ENCODE peak calls at places on chromosomes 13 and 19, in ten cellular contexts. G is HepG2, P is endodermal cell, S is body of pancreas, J is prostate gland, Q is aorta, U is thoracic aorta, X is neuronal stem cell, R is psoas muscle, Y is Caco-2. A is an unnamed sample. For H3K4me1, the result is how much of the 10 kb centered on the place peaks cover.

GRCh38 chr19:51103811-51104470 is 4.3 kb downstream of the CTU1 start:
- DNase-seq in G (no peak), P (no peak), S (no peak), J (no peak), Q (no peak), U (no peak), X (no peak), R (no peak), Y (no peak), A (no peak)

GRCh38 chr13:45303866-45304265 is 37.1 kb downstream of the TPT1 start:
- DNase-seq in G (no peak), P (peak), S (no peak), J (no peak), Q (no peak), U (no peak), X (no peak), R (no peak), Y (no peak), A (no peak)

GRCh38 chr13:64206430-64207225 is 2791.0 kb upstream of the PCDH20 start:
- DNase-seq in G (no peak), P (peak), S (no peak), J (no peak), Q (no peak), U (no peak), X (no peak), R (peak), Y (no peak), A (no peak)

GRCh38 chr19:41415154-41415571 is 12.0 kb downstream of the B3GNT8 start:
- DNase-seq in G (no peak), P (no peak), S (no peak), J (no peak), Q (no peak), U (no peak), X (no peak), R (peak), Y (no peak), A (no peak)

GRCh38 chr19:48303367-48303766 is 22.0 kb upstream of the EMP3 start:
- DNase-seq in G (no peak), P (no peak), S (no peak), J (no peak), Q (no peak), U (no peak), X (no peak), R (no peak), Y (no peak), A (no peak)

GRCh38 chr13:27783111-27783510 is 9.2 kb upstream of the GSX1 start:
- DNase-seq in G (peak), P (peak), S (peak), J (no peak), Q (no peak), U (no peak), X (no peak), R (no peak), Y (peak), A (no peak)

GRCh38 chr13:45809810-45810394 is 41.7 kb downstream of the SIAH3 start:
- DNase-seq in G (no peak), P (peak), S (no peak), J (no peak), Q (no peak), U (no peak), X (no peak), R (no peak), Y (no peak), A (no peak)

GRCh38 chr19:55644842-55645511 is 1.5 kb downstream of the ZNF581 start:
- DNase-seq in G (no peak), P (no peak), S (no peak), J (no peak), Q (no peak), U (no peak), X (no peak), R (no peak), Y (no peak), A (no peak)

GRCh38 chr13:76890036-76890435 is 3.8 kb upstream of the KCTD12 start:
- DNase-seq in G (no peak), P (no peak), S (no peak), J (no peak), Q (no peak), U (no peak), X (no peak), R (no peak), Y (no peak), A (no peak)

GRCh38 chr13:38871275-38871674 is 119.4 kb downstream of the STOML3 start:
- DNase-seq in G (peak), P (no peak), S (no peak), J (no peak), Q (no peak), U (no peak), X (no peak), R (no peak), Y (no peak), A (no peak)

GRCh38 chr13:23679214-23679613 is 109.0 kb downstream of the TNFRSF19 start:
- DNase-seq in G (no peak), P (no peak), S (no peak), J (no peak), Q (no peak), U (no peak), X (no peak), R (no peak), Y (no peak), A (no peak)

GRCh38 chr13:43730642-43731041 is 56.1 kb downstream of the ENOX1 start:
- DNase-seq in G (no peak), P (no peak), S (peak), J (no peak), Q (no peak), U (no peak), X (no peak), R (no peak), Y (no peak), A (no peak)

GRCh38 chr13:44249439-44249838 is 124.2 kb upstream of the SERP2 start:
- DNase-seq in G (no peak), P (no peak), S (peak), J (peak), Q (no peak), U (no peak), X (no peak), R (peak), Y (no peak), A (no peak)

GRCh38 chr13:59415498-59415897 is 748.2 kb downstream of the DIAPH3 start:
- DNase-seq in G (no peak), P (no peak), S (peak), J (no peak), Q (no peak), U (no peak), X (no peak), R (no peak), Y (no peak), A (no peak)

GRCh38 chr19:12937243-12938053 is 961 bp upstream of the CALR start:
- DNase-seq in G (peak), P (peak), S (no peak), J (no peak), Q (no peak), U (no peak), X (no peak), R (peak), Y (no peak), A (peak)

GRCh38 chr19:14182481-14182880 is 23.5 kb downstream of the ADGRL1 start:
- DNase-seq in G (no peak), P (no peak), S (no peak), J (no peak), Q (no peak), U (no peak), X (no peak), R (no peak), Y (no peak), A (no peak)

GRCh38 chr19:13103961-13104847 is 1.5 kb upstream of the LYL1 start:
- DNase-seq in G (no peak), P (peak), S (no peak), J (no peak), Q (peak), U (no peak), X (no peak), R (peak), Y (no peak), A (peak)

GRCh38 chr19:2888739-2889224 is 11.9 kb upstream of the ZNF57 start:
- DNase-seq in G (no peak), P (no peak), S (no peak), J (no peak), Q (peak), U (no peak), X (no peak), R (peak), Y (peak), A (no peak)

GRCh38 chr19:54573330-54573872 is at the start of gene LILRA2:
- DNase-seq in G (no peak), P (no peak), S (no peak), J (no peak), Q (no peak), U (no peak), X (no peak), R (no peak), Y (no peak), A (peak)

GRCh38 chr19:5480427-5480836 is 25.2 kb downstream of the ZNRF4 start:
- DNase-seq in G (peak), P (peak), S (peak), J (no peak), Q (no peak), U (no peak), X (no peak), R (peak), Y (peak), A (no peak)

GRCh38 chr19:39115105-39115847 is 10.3 kb upstream of the PAK4 start:
- DNase-seq in G (no peak), P (no peak), S (no peak), J (no peak), Q (no peak), U (no peak), X (no peak), R (no peak), Y (no peak), A (no peak)

GRCh38 chr19:21947775-21948174 is 63.0 kb downstream of the ZNF208 start:
- DNase-seq in G (no peak), P (no peak), S (no peak), J (no peak), Q (no peak), U (no peak), X (peak), R (no peak), Y (no peak), A (no peak)

GRCh38 chr13:81133066-81133465 is 792.1 kb upstream of the SPRY2 start:
- DNase-seq in G (no peak), P (no peak), S (no peak), J (no peak), Q (no peak), U (no peak), X (no peak), R (no peak), Y (no peak), A (no peak)

GRCh38 chr19:14088634-14089411 is 1.7 kb downstream of the SAMD1 start:
- DNase-seq in G (no peak), P (no peak), S (no peak), J (no peak), Q (no peak), U (no peak), X (no peak), R (no peak), Y (no peak), A (no peak)

GRCh38 chr19:36040495-36040894 is 7.8 kb upstream of the CLIP3 start:
- DNase-seq in G (no peak), P (no peak), S (no peak), J (no peak), Q (no peak), U (no peak), X (no peak), R (no peak), Y (no peak), A (no peak)

GRCh38 chr13:109776575-109776974 is 9.8 kb downstream of the IRS2 start:
- DNase-seq in G (no peak), P (no peak), S (no peak), J (no peak), Q (no peak), U (no peak), X (no peak), R (no peak), Y (no peak), A (no peak)

GRCh38 chr19:3543150-3544053 is 4.4 kb downstream of the TEKTIP1 start:
- DNase-seq in G (no peak), P (no peak), S (no peak), J (no peak), Q (peak), U (no peak), X (no peak), R (peak), Y (no peak), A (no peak)

GRCh38 chr13:20475927-20476691 is 49.5 kb downstream of the CRYL1 start:
- DNase-seq in G (no peak), P (peak), S (peak), J (peak), Q (no peak), U (no peak), X (no peak), R (no peak), Y (no peak), A (no peak)

GRCh38 chr19:19538077-19538764 is at the start of gene CILP2:
- DNase-seq in G (no peak), P (peak), S (peak), J (no peak), Q (peak), U (no peak), X (peak), R (peak), Y (peak), A (no peak)

GRCh38 chr13:30618186-30618937 is 642 bp downstream of the USPL1 start:
- DNase-seq in G (peak), P (no peak), S (no peak), J (peak), Q (no peak), U (no peak), X (peak), R (no peak), Y (no peak), A (no peak)
- H3K4me3 ChIP-seq in G (peak), P (peak), S (peak), J (peak), Q (peak), U (peak), X (peak), R (peak), Y (peak), A (peak)

GRCh38 chr19:18415177-18415867 is 3.9 kb upstream of the SSBP4 start:
- DNase-seq in G (no peak), P (no peak), S (no peak), J (no peak), Q (peak), U (no peak), X (no peak), R (peak), Y (no peak), A (peak)
- H3K4me1 ChIP-seq in G (half or more), P (under half), S (under half), J (under half), Q (under half), U (under half), X (under half), R (under half), Y (under half), A (under half)

DNA sequence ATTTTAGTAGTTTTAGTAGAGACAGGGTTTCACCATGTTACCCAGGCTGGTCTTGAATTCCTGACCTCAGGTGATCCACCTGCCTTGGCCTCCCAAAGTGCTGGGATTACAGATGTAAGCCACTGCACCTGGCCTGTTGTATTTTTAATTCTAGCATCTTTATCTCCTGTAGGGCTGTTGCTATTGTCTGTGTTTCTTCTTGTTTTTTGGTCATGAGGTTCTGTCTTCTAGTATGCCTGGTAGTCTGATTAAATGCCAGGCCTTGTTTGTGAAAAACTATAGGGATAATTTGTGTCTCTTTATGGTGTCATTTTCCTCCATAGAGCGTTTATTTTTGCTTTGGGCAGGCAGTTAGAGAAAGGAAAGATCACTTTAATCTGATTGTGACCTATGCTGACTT is 3.1 kb downstream of the ARHGEF18 start:
- DNase-seq in G (no peak), P (no peak), S (no peak), J (no peak), Q (no peak), U (no peak), X (no peak), R (no peak), Y (no peak), A (no peak)
- H3K4me3 ChIP-seq in G (no peak), P (no peak), S (no peak), J (no peak), Q (no peak), U (no peak), X (no peak), R (no peak), Y (no peak), A (no peak)

GRCh38 chr19:15285896-15286591 is 46.3 kb downstream of the BRD4 start:
- DNase-seq in G (no peak), P (no peak), S (no peak), J (no peak), Q (peak), U (no peak), X (no peak), R (no peak), Y (no peak), A (no peak)

GRCh38 chr19:15286688-15287355 is 45.5 kb downstream of the BRD4 start:
- DNase-seq in G (no peak), P (no peak), S (no peak), J (no peak), Q (no peak), U (no peak), X (no peak), R (no peak), Y (no peak), A (no peak)

GRCh38 chr19:15289673-15290072 is 42.7 kb downstream of the BRD4 start:
- DNase-seq in G (no peak), P (no peak), S (no peak), J (no peak), Q (no peak), U (no peak), X (no peak), R (no peak), Y (no peak), A (no peak)

GRCh38 chr19:15288146-15288963 is 44.0 kb downstream of the BRD4 start:
- DNase-seq in G (no peak), P (no peak), S (no peak), J (no peak), Q (no peak), U (no peak), X (no peak), R (no peak), Y (no peak), A (no peak)

GRCh38 chr19:15287496-15287895 is 44.8 kb downstream of the BRD4 start:
- DNase-seq in G (no peak), P (no peak), S (no peak), J (no peak), Q (no peak), U (no peak), X (no peak), R (no peak), Y (no peak), A (no peak)
- H3K4me1 ChIP-seq in G (half or more), P (under half), S (half or more), J (under half), Q (under half), U (half or more), X (under half), R (half or more), Y (under half), A (half or more)

DNA sequence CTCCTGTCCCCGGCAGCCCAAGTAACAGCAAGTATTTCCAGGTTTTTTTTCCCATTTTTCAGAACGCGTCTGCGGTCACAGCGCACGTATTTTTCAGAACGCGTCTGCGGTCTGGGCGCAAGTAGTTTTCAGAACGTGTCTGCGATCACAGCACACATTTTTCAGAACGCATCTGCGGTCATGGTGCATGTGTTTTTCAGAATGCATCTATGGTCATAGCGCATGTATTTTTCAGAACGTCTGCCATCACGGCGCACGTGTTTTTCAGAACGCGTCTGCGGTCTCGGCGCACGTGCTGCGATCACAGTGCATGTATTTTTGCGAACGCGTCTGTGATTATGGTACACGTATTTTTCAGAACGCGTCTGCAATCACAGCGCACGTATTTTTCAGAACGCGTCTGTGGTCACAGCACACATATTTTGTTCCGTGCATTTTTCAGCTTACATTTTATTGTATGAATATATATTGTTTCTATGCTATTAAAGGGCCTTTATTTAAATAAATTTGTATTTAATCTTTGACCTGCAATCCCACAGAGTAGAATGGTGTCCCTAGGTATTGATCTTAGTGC is 19.7 kb downstream of the ATP4B start:
- DNase-seq in G (no peak), P (peak), S (peak), J (no peak), Q (peak), U (no peak), X (no peak), R (no peak), Y (no peak), A (no peak)
- H3K4me3 ChIP-seq in G (no peak), P (no peak), S (no peak), J (no peak), Q (no peak), U (no peak), X (no peak), R (no peak), Y (no peak), A (no peak)

DNA sequence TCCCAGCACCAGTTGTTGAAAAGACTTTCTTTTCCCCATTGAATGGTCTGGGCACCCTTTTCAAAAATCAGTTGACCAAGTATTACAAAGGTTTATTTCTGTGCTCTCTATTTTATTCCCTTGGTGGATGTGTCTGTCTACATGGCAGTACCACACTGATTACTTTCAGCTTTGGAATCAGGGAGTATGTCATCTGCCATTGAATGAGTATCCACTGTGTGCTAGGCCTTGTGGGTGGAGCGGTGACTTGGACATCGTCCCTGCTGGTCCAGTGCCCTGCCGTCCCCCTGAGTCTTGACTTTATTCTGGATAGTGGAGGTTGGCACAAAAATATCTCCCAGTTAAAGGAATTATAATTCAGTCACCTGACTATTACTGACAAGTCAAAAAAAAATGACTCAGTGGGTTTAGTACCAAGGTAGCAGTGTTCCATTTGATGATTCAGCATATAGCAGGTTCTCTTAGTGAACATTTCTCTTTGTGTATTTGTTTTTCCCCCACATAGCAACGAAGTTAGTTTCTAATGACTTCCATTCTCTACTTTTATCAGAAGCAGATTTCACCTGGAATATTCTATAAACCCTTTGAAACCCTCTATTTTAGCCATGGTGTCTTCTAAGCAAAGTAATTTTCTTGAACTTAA is 3.9 kb downstream of the UPF3A start:
- DNase-seq in G (no peak), P (no peak), S (no peak), J (no peak), Q (no peak), U (no peak), X (no peak), R (no peak), Y (no peak), A (no peak)
- H3K4me1 ChIP-seq in G (under half), P (under half), S (under half), J (under half), Q (under half), U (under half), X (under half), R (under half), Y (under half), A (under half)

DNA sequence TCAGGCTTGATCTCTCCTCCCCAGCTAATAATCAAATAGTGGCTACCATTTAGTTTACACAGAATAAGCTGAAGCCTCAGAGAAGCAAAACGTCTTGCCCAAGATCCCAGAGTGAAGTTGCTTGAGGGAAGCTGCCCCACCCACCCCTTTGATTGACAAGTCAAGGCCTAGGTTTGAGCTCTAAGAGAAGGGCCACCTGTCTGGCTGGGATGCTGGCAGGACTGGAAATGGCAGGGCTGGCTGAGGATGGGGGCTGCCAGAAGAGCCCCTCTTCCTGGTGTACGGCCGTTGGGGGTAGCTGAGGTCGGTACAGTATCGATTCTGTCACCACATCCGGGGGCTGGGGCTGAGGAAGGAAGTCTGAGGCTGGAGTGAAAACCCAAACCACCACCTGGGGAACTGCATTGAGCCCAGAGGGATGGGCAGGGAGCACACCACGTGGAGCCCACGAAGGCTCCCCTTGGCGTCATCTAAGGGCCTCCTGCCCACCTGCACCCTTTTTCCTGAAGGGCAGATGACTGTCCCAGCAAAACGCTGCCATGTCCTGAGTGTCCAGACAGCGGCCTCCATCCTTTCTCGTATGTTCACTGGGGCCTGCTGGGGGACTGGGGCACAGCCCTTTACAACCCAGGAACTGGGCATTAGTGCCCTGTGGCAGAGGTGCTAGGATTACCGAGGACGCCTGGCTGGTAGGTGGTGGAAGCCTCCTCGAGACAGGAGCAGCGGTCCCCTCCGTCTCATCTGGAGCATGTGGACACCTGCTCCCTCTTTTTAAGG is 1.4 kb upstream of the PRKD2 start:
- DNase-seq in G (no peak), P (peak), S (no peak), J (no peak), Q (no peak), U (no peak), X (no peak), R (no peak), Y (peak), A (no peak)
- H3K4me3 ChIP-seq in G (no peak), P (no peak), S (no peak), J (no peak), Q (no peak), U (peak), X (no peak), R (no peak), Y (no peak), A (peak)

GRCh38 chr13:74819549-74819948 is 662.4 kb downstream of the TBC1D4 start:
- DNase-seq in G (no peak), P (no peak), S (no peak), J (no peak), Q (no peak), U (no peak), X (no peak), R (no peak), Y (no peak), A (no peak)
- H3K4me1 ChIP-seq in G (under half), P (under half), S (under half), J (under half), Q (under half), U (under half), X (under half), R (under half), Y (under half), A (under half)